ENCODE peak calls at places on chromosomes 13 and 19, in nine cellular contexts. K is WERI-Rb-1; J is T-helper 17 cell; V is AG09319; T is DMS79 treated with DMSO at 0.1 percent for 48 hours; R is activated CD4-positive, alpha-beta memory T cell treated with anti-CD3 and anti-CD28 coated beads, Interleukin-2, amount 10 ng/mL, durations not matched to agents 7 days and 5 days; W is activated CD8-positive, alpha-beta T cell treated with anti-CD3 and anti-CD28 coated beads, Interleukin-2, amount 10 ng/mL, durations not matched to agents 7 days and 5 days; E is fibroblast of pulmonary artery; Y is thyroid gland. F is an unnamed sample.

GRCh38 chr19:35673121-35673804 is 6.9 kb downstream of the UPK1A start:
- DNase-seq in Y (peak; percentile 19), J (no peak), R (peak; percentile 73), E (peak; percentile 40), T (no peak), V (no peak), W (peak; percentile 66), K (no peak), F (peak; percentile 7)

GRCh38 chr19:8451885-8452284 is 7.1 kb downstream of the HNRNPM start:
- DNase-seq in E (peak; percentile 30), Y (no peak), T (no peak), W (no peak), R (no peak), K (peak; percentile 48), V (no peak), J (no peak), F (no peak)

GRCh38 chr19:28737021-28737525 is 475.9 kb downstream of the UQCRFS1 start:
- DNase-seq in T (no peak), Y (peak; percentile 10), E (peak; percentile 60), V (peak; percentile 15), K (no peak), W (peak; percentile 35), J (no peak), R (no peak), F (no peak)

GRCh38 chr19:55459950-55460657 is 1.3 kb downstream of the ISOC2 start:
- DNase-seq in V (no peak), W (no peak), R (no peak), Y (no peak), K (no peak), T (peak; percentile 69), E (peak; percentile 56), J (no peak), F (no peak)

GRCh38 chr13:94481966-94482365 is 2.5 kb upstream of the DCT start:
- DNase-seq in E (peak; percentile 72), T (no peak), K (no peak), R (no peak), W (no peak), V (no peak), Y (no peak), J (no peak), F (no peak)

GRCh38 chr19:36113895-36114762 is 546 bp downstream of the POLR2I start:
- DNase-seq in E (peak; percentile 29), K (peak; percentile 50), Y (peak; percentile 49), V (no peak), R (peak; percentile 37), W (peak; percentile 37), J (no peak), T (peak; percentile 32), F (no peak)

GRCh38 chr13:83215627-83216026 is 666.6 kb downstream of the SLITRK1 start:
- DNase-seq in K (no peak), T (no peak), V (peak; percentile 16), Y (no peak), W (no peak), J (no peak), E (peak; percentile 85), R (no peak), F (no peak)

GRCh38 chr19:13029893-13030292 is 34.6 kb downstream of the NFIX start:
- DNase-seq in J (no peak), E (no peak), K (no peak), T (no peak), R (peak; percentile 25), Y (no peak), V (no peak), W (no peak), F (no peak)

F was measured in stimulated activated naive B cell treated with anti-CD40 and anti-IgM and Interleukin-4, amounts not matched to agents 10 μg/mL and 1 μg/mL and 100 μg/mL, for 72 hours.